ENCODE peak calls at places on chromosomes 13 and 19, in seven cellular contexts. N is AG09319; O is AG20443; W is caudate nucleus; R is osteocyte; E is hippocampal formation; S is naive thymus-derived CD8-positive, alpha-beta T cell. Z is an unnamed sample.

GRCh38 chr19:40609561-40610395 is 8.6 kb downstream of the LTBP4 start:
- DNase-seq in N (peak; percentile 81), O (peak; percentile 95), W (no peak), R (peak; percentile 89), E (peak; percentile 66), S (peak; percentile 89), Z (no peak)

GRCh38 chr13:113526466-113527220 is 36.1 kb upstream of the DCUN1D2 start:
- DNase-seq in N (no peak), O (no peak), W (no peak), R (peak; percentile 51), E (no peak), S (no peak), Z (no peak)

GRCh38 chr19:10620786-10621185 is 4.6 kb upstream of the SLC44A2 start:
- DNase-seq in N (no peak), O (no peak), W (no peak), R (no peak), E (no peak), S (no peak), Z (no peak)

GRCh38 chr13:113195360-113195759 is 13.1 kb downstream of the PCID2 start:
- DNase-seq in N (no peak), O (no peak), W (no peak), R (peak; percentile 17), E (no peak), S (no peak), Z (no peak)

GRCh38 chr19:40907968-40908735 is 26.1 kb upstream of the CYP2A7 start:
- DNase-seq in N (no peak), O (no peak), W (no peak), R (no peak), E (no peak), S (peak; percentile 75), Z (no peak)

GRCh38 chr13:68190826-68191225 is 960.7 kb upstream of the PCDH9 start:
- DNase-seq in N (no peak), O (no peak), W (no peak), R (no peak), E (no peak), S (no peak), Z (no peak)

GRCh38 chr19:49042177-49042576 is 1.5 kb upstream of the CGB5 start:
- DNase-seq in N (no peak), O (peak; percentile 20), W (no peak), R (no peak), E (no peak), S (no peak), Z (no peak)

GRCh38 chr19:29467824-29468401 is 57.9 kb upstream of the VSTM2B start:
- DNase-seq in N (no peak), O (peak; percentile 17), W (no peak), R (no peak), E (peak; percentile 62), S (no peak), Z (no peak)

GRCh38 chr13:74819549-74819948 is 662.4 kb downstream of the TBC1D4 start:
- DNase-seq in N (no peak), O (no peak), W (no peak), R (no peak), E (no peak), S (no peak), Z (no peak)

GRCh38 chr19:6041071-6041470 is 63.1 kb upstream of the RANBP3 start:
- DNase-seq in N (no peak), O (no peak), W (no peak), R (peak; percentile 56), E (no peak), S (no peak), Z (peak; percentile 25)

GRCh38 chr13:44854264-44855060 is 134.8 kb downstream of the NUFIP1 start:
- DNase-seq in N (no peak), O (no peak), W (no peak), R (no peak), E (no peak), S (no peak), Z (no peak)

GRCh38 chr13:60016229-60016628 is 147.5 kb downstream of the DIAPH3 start:
- DNase-seq in N (no peak), O (no peak), W (no peak), R (no peak), E (no peak), S (no peak), Z (no peak)

GRCh38 chr13:30446122-30446500 is 19.6 kb downstream of the HMGB1 start:
- DNase-seq in N (no peak), O (no peak), W (no peak), R (no peak), E (no peak), S (no peak), Z (no peak)

GRCh38 chr19:787551-787950 is 9.7 kb upstream of the PTBP1 start:
- DNase-seq in N (no peak), O (no peak), W (no peak), R (no peak), E (no peak), S (no peak), Z (no peak)

GRCh38 chr19:33273881-33274662 is 28.3 kb downstream of the CEBPA start:
- DNase-seq in N (peak; percentile 62), O (peak; percentile 85), W (no peak), R (no peak), E (no peak), S (no peak), Z (no peak)

GRCh38 chr13:83819611-83820010 is 62.7 kb downstream of the SLITRK1 start:
- DNase-seq in N (no peak), O (no peak), W (no peak), R (no peak), E (no peak), S (no peak), Z (no peak)

Z was measured in type B pancreatic cell.